ENCODE peak calls at places on chromosomes 13 and 19, in six cellular contexts. N is AML-193; J is activated CD8-positive, alpha-beta T cell treated with anti-CD3 and anti-CD28 coated beads for 36 hours; U is endothelial cell; M is activated naive CD4-positive, alpha-beta T cell treated with anti-CD3 and anti-CD28 coated beads for 36 hours; S is fibroblast of the aortic adventitia. C is an unnamed sample.

GRCh38 chr13:76791290-76791664 is 94.9 kb downstream of the KCTD12 start:
- DNase-seq in M (no peak), N (no peak), J (no peak), U (no peak), S (no peak), C (peak; percentile 36)

GRCh38 chr19:44754743-44755066 is 6.2 kb downstream of the BCL3 start:
- DNase-seq in S (no peak), N (no peak), M (no peak), J (no peak), U (no peak), C (no peak)

GRCh38 chr13:45276887-45277286 is 64.1 kb downstream of the TPT1 start:
- DNase-seq in N (no peak), S (no peak), J (no peak), U (no peak), M (no peak), C (no peak)

GRCh38 chr19:35212241-35212640 is 16.3 kb downstream of the FAM187B start:
- DNase-seq in J (no peak), M (no peak), U (no peak), S (no peak), N (no peak), C (no peak)

GRCh38 chr13:113630296-113630695 is 27.7 kb downstream of the ATP4B start:
- DNase-seq in N (no peak), J (no peak), M (no peak), U (no peak), S (no peak), C (no peak)

GRCh38 chr19:56142087-56142787 is 1.1 kb downstream of the ZNF444 start:
- DNase-seq in J (no peak), S (no peak), U (no peak), M (no peak), N (no peak), C (no peak)

GRCh38 chr19:52190679-52191293 is 934 bp downstream of the PPP2R1A start:
- DNase-seq in U (peak; percentile 19), M (peak; percentile 27), J (no peak), N (no peak), S (peak; percentile 43), C (peak; percentile 55)

GRCh38 chr19:41161903-41162302 is 31.1 kb upstream of the CYP2S1 start:
- DNase-seq in S (no peak), N (no peak), M (no peak), J (no peak), U (no peak), C (no peak)

GRCh38 chr19:37165635-37166034 is 6.9 kb downstream of the ZNF585A start:
- DNase-seq in U (no peak), J (no peak), S (no peak), M (no peak), N (no peak), C (no peak)

GRCh38 chr19:44955500-44956439 is 590 bp downstream of the CLPTM1 start:
- DNase-seq in S (no peak), N (no peak), U (no peak), M (peak; percentile 13), J (peak; percentile 16), C (peak; percentile 1)

GRCh38 chr19:6233827-6234511 is 45.8 kb downstream of the MLLT1 start:
- DNase-seq in N (no peak), S (peak; percentile 27), U (no peak), J (no peak), M (no peak), C (no peak)

GRCh38 chr19:40610396-40611064 is 9.4 kb downstream of the LTBP4 start:
- DNase-seq in U (no peak), N (peak; percentile 46), J (peak; percentile 75), M (peak; percentile 81), S (no peak), C (no peak)

GRCh38 chr19:6772028-6772865 is at the start of gene VAV1:
- DNase-seq in N (peak; percentile 92), M (peak; percentile 91), J (peak; percentile 93), S (no peak), U (no peak), C (no peak)

GRCh38 chr13:95571941-95572340 is 19.4 kb downstream of the CLDN10 start:
- DNase-seq in J (no peak), U (no peak), M (no peak), S (no peak), N (no peak), C (no peak)

GRCh38 chr19:58009666-58010301 is 7.2 kb upstream of the ZNF606 start:
- DNase-seq in J (peak; percentile 83), S (peak; percentile 67), N (no peak), U (no peak), M (peak; percentile 68), C (peak; percentile 85)

GRCh38 chr13:100394005-100394695 is 194.4 kb downstream of the GGACT start:
- DNase-seq in N (no peak), S (peak; percentile 74), J (peak; percentile 38), U (no peak), M (peak; percentile 32), C (peak; percentile 62)

GRCh38 chr13:22091971-22092300 is 421.1 kb downstream of the FGF9 start:
- DNase-seq in M (no peak), J (no peak), U (no peak), S (no peak), N (no peak), C (no peak)

GRCh38 chr13:66323695-66324094 is 906.4 kb downstream of the PCDH9 start:
- DNase-seq in M (no peak), N (no peak), S (no peak), J (no peak), U (no peak), C (no peak)

GRCh38 chr19:3986260-3987041 is 1.2 kb upstream of the EEF2 start:
- DNase-seq in N (peak; percentile 91), M (peak; percentile 81), U (no peak), S (peak; percentile 84), J (peak; percentile 75), C (peak; percentile 88)

GRCh38 chr19:4519521-4520277 is 1.4 kb upstream of the PLIN4 start:
- DNase-seq in J (no peak), U (no peak), S (no peak), N (no peak), M (no peak), C (peak; percentile 66)

GRCh38 chr19:47228937-47229673 is 1.9 kb downstream of the BBC3 start:
- DNase-seq in M (peak; percentile 44), S (peak; percentile 56), U (no peak), J (peak; percentile 51), N (no peak), C (peak; percentile 33)

GRCh38 chr13:91894311-91894710 is 495.9 kb downstream of the GPC5 start:
- DNase-seq in J (no peak), M (no peak), S (peak; percentile 1), N (no peak), U (no peak), C (peak; percentile 6)

GRCh38 chr13:103255587-103256301 is 189.5 kb upstream of the SLC10A2 start:
- DNase-seq in U (no peak), M (no peak), J (no peak), S (no peak), N (no peak), C (no peak)

GRCh38 chr19:55704494-55705245 is 29.6 kb downstream of the EPN1 start:
- DNase-seq in S (no peak), U (no peak), J (no peak), N (no peak), M (no peak), C (no peak)

GRCh38 chr19:28130066-28130511 is 1082.9 kb downstream of the UQCRFS1 start:
- DNase-seq in N (no peak), M (no peak), U (no peak), J (no peak), S (no peak), C (no peak)

GRCh38 chr13:47112205-47112896 is 215.5 kb upstream of the HTR2A start:
- DNase-seq in M (no peak), U (no peak), S (no peak), N (no peak), J (no peak), C (peak; percentile 35)

GRCh38 chr19:29171525-29171924 is 41.4 kb downstream of the UQCRFS1 start:
- DNase-seq in U (no peak), N (no peak), S (no peak), J (no peak), M (no peak), C (no peak)

GRCh38 chr19:48627211-48627864 is 8.0 kb downstream of the SPHK2 start:
- DNase-seq in J (peak; percentile 75), U (no peak), M (no peak), N (no peak), S (no peak), C (no peak)

GRCh38 chr13:97257800-97258799 is 36.0 kb downstream of the MBNL2 start:
- DNase-seq in N (no peak), J (peak; percentile 29), M (no peak), U (peak; percentile 56), S (peak; percentile 92), C (peak; percentile 98)

GRCh38 chr13:97028441-97029299 is 34.4 kb upstream of the OXGR1 start:
- DNase-seq in U (peak; percentile 81), N (peak; percentile 34), M (peak; percentile 61), J (peak; percentile 68), S (peak; percentile 62), C (peak; percentile 70)

GRCh38 chr13:67763316-67763715 is 533.2 kb upstream of the PCDH9 start:
- DNase-seq in N (no peak), J (no peak), M (no peak), S (no peak), U (no peak), C (no peak)

C was measured in cardiac fibroblast.